ENCODE peak calls at places on chromosomes 11 and 22, in five cellular contexts. S is trophoblast cell, J is pancreas, U is Peyer's patch, A is Caco-2. Q is an unnamed sample.

GRCh38 chr11:83572521-83572920 is 286.4 kb upstream of the CCDC90B start:
- DNase-seq in J (no peak), U (no peak), S (no peak), A (no peak), Q (no peak)

GRCh38 chr11:76120513-76121081 is 85.7 kb downstream of the WNT11 start:
- DNase-seq in A (no peak), S (no peak), J (no peak), U (peak; percentile 60), Q (peak; percentile 80)

GRCh38 chr22:45628508-45628907 is 43.1 kb upstream of the ATXN10 start:
- DNase-seq in U (no peak), A (no peak), S (no peak), J (no peak), Q (peak; percentile 67)

GRCh38 chr22:30968015-30968923 is at the start of gene MORC2:
- DNase-seq in A (peak; percentile 83), J (no peak), U (peak; percentile 76), S (peak; percentile 67), Q (peak; percentile 73)

GRCh38 chr22:45058622-45058912 is 48.8 kb upstream of the PHF21B start:
- DNase-seq in A (no peak), J (no peak), S (no peak), U (no peak), Q (no peak)

GRCh38 chr11:120054016-120054752 is 83.7 kb downstream of the TRIM29 start:
- DNase-seq in S (no peak), U (peak; percentile 6), J (no peak), A (no peak), Q (no peak)

GRCh38 chr11:62496676-62497075 is 49.9 kb downstream of the AHNAK start:
- DNase-seq in A (no peak), U (no peak), J (no peak), S (no peak), Q (no peak)

GRCh38 chr11:104619751-104620150 is 278.5 kb downstream of the CASP12 start:
- DNase-seq in U (no peak), A (no peak), J (no peak), S (no peak), Q (no peak)

GRCh38 chr11:96969251-96969650 is 579.4 kb downstream of the JRKL start:
- DNase-seq in A (no peak), U (no peak), J (no peak), S (no peak), Q (no peak)

GRCh38 chr11:1377231-1377780 is 12.4 kb upstream of the BRSK2 start:
- DNase-seq in S (no peak), J (no peak), A (no peak), U (no peak), Q (no peak)

GRCh38 chr11:111541209-111542061 is 915 bp downstream of the LAYN start:
- DNase-seq in U (peak; percentile 51), S (peak; percentile 83), A (peak; percentile 36), J (peak; percentile 58), Q (no peak)

GRCh38 chr11:11844272-11844671 is 2.5 kb downstream of the USP47 start:
- DNase-seq in J (no peak), U (no peak), A (no peak), S (no peak), Q (no peak)

GRCh38 chr11:114209904-114210303 is 86.3 kb upstream of the NNMT start:
- DNase-seq in A (peak; percentile 90), U (peak; percentile 65), S (no peak), J (no peak), Q (peak; percentile 94)

GRCh38 chr11:130772266-130773227 is 143.7 kb downstream of the SNX19 start:
- DNase-seq in J (no peak), S (no peak), U (peak; percentile 52), A (no peak), Q (peak; percentile 66)

GRCh38 chr11:70578831-70579230 is 180.5 kb downstream of the CTTN start:
- DNase-seq in S (no peak), A (no peak), U (no peak), J (no peak), Q (no peak)

GRCh38 chr11:81674211-81674610 is 1059.5 kb downstream of the FAM181B start:
- DNase-seq in U (no peak), A (no peak), J (no peak), S (no peak), Q (no peak)

GRCh38 chr22:33440756-33441155 is 382.6 kb upstream of the SYN3 start:
- DNase-seq in S (no peak), U (no peak), A (no peak), J (no peak), Q (no peak)

GRCh38 chr11:112783945-112784322 is 177.3 kb upstream of the NCAM1 start:
- DNase-seq in S (no peak), J (no peak), A (no peak), U (no peak), Q (no peak)

GRCh38 chr11:133916790-133917440 is 39.9 kb downstream of the IGSF9B start:
- DNase-seq in U (no peak), S (no peak), A (no peak), J (no peak), Q (no peak)

GRCh38 chr11:29324328-29324727 is 692.5 kb downstream of the KCNA4 start:
- DNase-seq in U (no peak), S (no peak), J (no peak), A (no peak), Q (no peak)

GRCh38 chr11:126456783-126457542 is 101.5 kb downstream of the ST3GAL4 start:
- DNase-seq in S (no peak), A (no peak), U (no peak), J (no peak), Q (no peak)

DNA sequence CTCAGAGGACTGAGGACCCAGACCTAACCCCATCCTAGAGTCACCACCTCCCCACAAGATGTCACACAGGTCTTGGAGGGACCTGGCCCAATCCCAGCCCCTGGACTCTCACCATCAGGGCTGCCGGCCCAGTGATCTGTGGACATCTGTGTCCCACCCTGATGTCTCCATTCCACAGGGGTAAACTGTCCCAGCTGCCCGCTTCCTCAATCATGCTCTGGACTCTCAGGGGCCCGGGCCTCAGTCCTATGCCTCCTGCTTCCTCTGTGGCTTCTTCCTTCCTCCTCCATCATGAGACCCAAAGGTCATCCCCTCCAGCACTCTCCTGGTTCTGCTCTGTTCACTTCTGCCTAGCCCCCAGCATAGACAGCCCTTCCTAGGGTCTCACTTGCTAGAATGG is 32.2 kb downstream of the ARAP1 start:
- DNase-seq in S (no peak), U (no peak), J (no peak), A (no peak), Q (no peak)
- H3K4me3 ChIP-seq in S (no peak overlapping the region), U (peak overlapping the region; percentile 79), J (no peak overlapping the region), A (no peak overlapping the region), Q (peak overlapping the region; percentile 64)

GRCh38 chr11:73539506-73540084 is 58.3 kb downstream of the FAM168A start:
- DNase-seq in U (no peak), J (no peak), A (no peak), S (no peak), Q (no peak)

GRCh38 chr11:73542175-73542574 is 55.7 kb downstream of the FAM168A start:
- DNase-seq in J (no peak), A (no peak), U (no peak), S (no peak), Q (no peak)

DNA sequence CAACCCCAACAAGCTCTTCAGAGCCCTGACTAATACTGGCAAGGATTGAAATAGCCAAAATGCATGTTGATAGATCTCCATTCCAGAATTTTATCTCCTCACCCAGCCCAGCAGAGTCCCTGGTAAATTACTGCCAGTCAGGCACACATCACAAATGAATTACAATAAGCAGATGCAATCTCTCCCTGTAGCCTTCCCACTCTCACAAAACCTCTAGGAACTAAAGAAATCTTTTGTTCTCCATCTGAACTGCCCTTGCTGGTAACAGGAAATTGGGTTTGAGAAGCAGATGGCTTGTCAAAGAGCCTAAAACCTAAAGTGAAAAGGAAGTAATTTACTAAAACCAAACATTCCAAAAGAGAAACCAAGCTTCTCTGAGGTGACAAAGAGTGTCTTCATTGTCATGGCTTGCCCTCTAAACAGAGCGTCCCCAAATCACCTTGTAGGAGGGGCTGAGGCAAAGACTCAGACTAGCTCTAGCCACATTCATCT is 59.5 kb downstream of the FAM168A start:
- DNase-seq in U (no peak), A (no peak), S (no peak), J (no peak), Q (no peak)
- H3K4me3 ChIP-seq in U (no peak overlapping the region), A (no peak overlapping the region), S (no peak overlapping the region), J (no peak overlapping the region), Q (no peak overlapping the region)

DNA sequence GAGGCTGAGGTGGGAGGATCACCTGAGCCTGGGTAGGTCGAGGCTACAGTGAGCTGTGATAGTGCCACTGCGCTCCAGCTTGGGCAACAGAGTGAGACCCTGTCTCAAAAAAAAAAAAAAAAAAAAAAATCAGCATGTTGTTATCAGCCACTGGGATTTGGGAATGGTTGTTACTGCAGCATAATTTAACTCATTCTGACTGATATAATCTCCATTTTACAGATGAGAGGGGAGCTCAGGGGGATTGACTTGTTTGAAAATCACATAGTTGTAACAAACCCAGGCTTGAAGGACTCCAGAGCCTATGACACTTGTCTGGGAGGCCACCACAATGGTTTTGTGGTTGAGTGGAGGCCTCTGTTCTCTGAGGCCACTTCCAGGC is 3.0 kb upstream of the SEPTIN3 start:
- DNase-seq in U (no peak), A (no peak), J (no peak), S (no peak), Q (no peak)
- H3K4me3 ChIP-seq in U (no peak overlapping the region), A (no peak overlapping the region), J (no peak overlapping the region), S (no peak overlapping the region), Q (no peak overlapping the region)

GRCh38 chr11:90635886-90636285 is 413.0 kb upstream of the CHORDC1 start:
- DNase-seq in S (no peak), J (no peak), U (no peak), A (no peak), Q (no peak)

GRCh38 chr11:90639687-90640086 is 416.8 kb upstream of the CHORDC1 start:
- DNase-seq in S (no peak), J (no peak), U (no peak), A (no peak), Q (no peak)

GRCh38 chr11:90630176-90630575 is 407.3 kb upstream of the CHORDC1 start:
- DNase-seq in S (peak; percentile 48), J (no peak), U (no peak), A (no peak), Q (no peak)

GRCh38 chr11:90629251-90629806 is 406.5 kb upstream of the CHORDC1 start:
- DNase-seq in U (no peak), S (peak; percentile 30), A (no peak), J (no peak), Q (no peak)

DNA sequence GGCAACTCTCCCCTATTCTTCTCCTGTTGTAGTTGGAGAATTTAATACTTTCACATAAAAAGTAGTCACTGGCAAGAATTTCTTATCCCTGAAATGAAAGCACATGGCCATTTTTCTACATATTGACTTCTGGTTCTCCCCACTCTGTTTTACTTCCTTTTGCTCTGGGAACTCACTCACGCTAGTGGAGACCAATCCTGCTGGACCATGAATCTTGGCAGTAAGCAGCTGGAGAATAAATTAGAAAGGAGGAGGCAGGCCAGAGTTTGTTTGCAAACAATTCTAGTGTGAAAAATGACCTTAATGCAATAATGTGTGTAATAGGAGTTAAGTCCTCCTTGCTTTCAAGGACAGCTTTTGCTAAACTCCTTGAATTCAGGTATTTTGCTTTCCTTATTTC is 412.3 kb upstream of the CHORDC1 start:
- DNase-seq in J (no peak), S (no peak), U (no peak), A (no peak), Q (no peak)
- H3K4me3 ChIP-seq in J (no peak overlapping the region), S (no peak overlapping the region), U (no peak overlapping the region), A (no peak overlapping the region), Q (no peak overlapping the region)

Q was measured in small intestine.